ENCODE peak calls at places on chromosome 5, in five cellular contexts. One of them, this sample, is unnamed.
A peak's percentile ranks its signal among the peaks of the same experiment; 100 is the strongest.

GRCh38 chr5:32027093-32027716 is 146.9 kb downstream of the GOLPH3 start:
- DNase-seq in RWPE2: no peak
- DNase-seq in AG10803: peak; percentile 29
- DNase-seq in left lung: no peak
- DNase-seq in lower leg skin: no peak
- DNase-seq in this sample: no peak

GRCh38 chr5:1763548-1763911 is 36.1 kb downstream of the MRPL36 start:
- DNase-seq in left lung: peak; percentile 35
- DNase-seq in RWPE2: peak; percentile 63
- DNase-seq in lower leg skin: peak; percentile 35
- DNase-seq in AG10803: peak; percentile 78
- DNase-seq in this sample: no peak

GRCh38 chr5:139381837-139382361 is 1.2 kb downstream of the SLC23A1 start:
- DNase-seq in lower leg skin: no peak
- DNase-seq in RWPE2: peak; percentile 63
- DNase-seq in AG10803: no peak
- DNase-seq in left lung: no peak
- DNase-seq in this sample: no peak

GRCh38 chr5:343461-344401 is 22.2 kb downstream of the AHRR start:
- DNase-seq in lower leg skin: no peak
- DNase-seq in left lung: no peak
- DNase-seq in RWPE2: no peak
- DNase-seq in AG10803: peak; percentile 80
- DNase-seq in this sample: no peak

GRCh38 chr5:116865651-116866050 is 291.0 kb upstream of the SEMA6A start:
- DNase-seq in AG10803: no peak
- DNase-seq in left lung: no peak
- DNase-seq in lower leg skin: no peak
- DNase-seq in RWPE2: no peak
- DNase-seq in this sample: no peak

GRCh38 chr5:33313150-33313549 is 127.6 kb upstream of the TARS1 start:
- DNase-seq in RWPE2: peak; percentile 90
- DNase-seq in lower leg skin: peak; percentile 39
- DNase-seq in left lung: no peak
- DNase-seq in AG10803: peak; percentile 81
- DNase-seq in this sample: no peak

GRCh38 chr5:173333900-173334685 is 5.9 kb upstream of the STC2 start:
- DNase-seq in RWPE2: no peak
- DNase-seq in lower leg skin: no peak
- DNase-seq in left lung: no peak
- DNase-seq in AG10803: peak; percentile 85
- DNase-seq in this sample: no peak

GRCh38 chr5:6480133-6481051 is 31.7 kb downstream of the UBE2QL1 start:
- DNase-seq in lower leg skin: no peak
- DNase-seq in RWPE2: no peak
- DNase-seq in left lung: no peak
- DNase-seq in AG10803: no peak
- DNase-seq in this sample: no peak

GRCh38 chr5:172648008-172648359 is 6.9 kb downstream of the NEURL1B start:
- DNase-seq in AG10803: no peak
- DNase-seq in RWPE2: peak; percentile 90
- DNase-seq in left lung: peak; percentile 46
- DNase-seq in lower leg skin: no peak
- DNase-seq in this sample: no peak

GRCh38 chr5:124570285-124571035 is 176.0 kb downstream of the ZNF608 start:
- DNase-seq in left lung: no peak
- DNase-seq in lower leg skin: no peak
- DNase-seq in AG10803: no peak
- DNase-seq in RWPE2: no peak
- DNase-seq in this sample: no peak

GRCh38 chr5:133147411-133147810 is 95.6 kb downstream of the HSPA4 start:
- DNase-seq in lower leg skin: no peak
- DNase-seq in RWPE2: no peak
- DNase-seq in left lung: no peak
- DNase-seq in AG10803: peak; percentile 3
- DNase-seq in this sample: no peak

GRCh38 chr5:172602712-172603289 is 38.3 kb upstream of the NEURL1B start:
- DNase-seq in lower leg skin: no peak
- DNase-seq in RWPE2: no peak
- DNase-seq in left lung: no peak
- DNase-seq in AG10803: no peak
- DNase-seq in this sample: no peak

GRCh38 chr5:36703245-36703860 is 96.9 kb downstream of the SLC1A3 start:
- DNase-seq in AG10803: peak; percentile 76
- DNase-seq in RWPE2: no peak
- DNase-seq in left lung: peak; percentile 55
- DNase-seq in lower leg skin: peak; percentile 26
- DNase-seq in this sample: no peak

GRCh38 chr5:62722360-62722759 is 143.7 kb downstream of the LRRC70 start:
- DNase-seq in left lung: no peak
- DNase-seq in RWPE2: no peak
- DNase-seq in AG10803: no peak
- DNase-seq in lower leg skin: no peak
- DNase-seq in this sample: no peak
- TF ChIP-seq CTCF in left lung: no peak
- TF ChIP-seq CTCF in RWPE2: no peak
- TF ChIP-seq CTCF in AG10803: no peak
- TF ChIP-seq CTCF in lower leg skin: no peak
- TF ChIP-seq CTCF in this sample: no peak

GRCh38 chr5:114988096-114988495 is 181.6 kb downstream of the TRIM36 start:
- DNase-seq in left lung: no peak
- DNase-seq in RWPE2: no peak
- DNase-seq in AG10803: no peak
- DNase-seq in lower leg skin: no peak
- DNase-seq in this sample: no peak
- TF ChIP-seq CTCF in left lung: no peak
- TF ChIP-seq CTCF in RWPE2: no peak
- TF ChIP-seq CTCF in AG10803: no peak
- TF ChIP-seq CTCF in lower leg skin: no peak
- TF ChIP-seq CTCF in this sample: no peak

DNA sequence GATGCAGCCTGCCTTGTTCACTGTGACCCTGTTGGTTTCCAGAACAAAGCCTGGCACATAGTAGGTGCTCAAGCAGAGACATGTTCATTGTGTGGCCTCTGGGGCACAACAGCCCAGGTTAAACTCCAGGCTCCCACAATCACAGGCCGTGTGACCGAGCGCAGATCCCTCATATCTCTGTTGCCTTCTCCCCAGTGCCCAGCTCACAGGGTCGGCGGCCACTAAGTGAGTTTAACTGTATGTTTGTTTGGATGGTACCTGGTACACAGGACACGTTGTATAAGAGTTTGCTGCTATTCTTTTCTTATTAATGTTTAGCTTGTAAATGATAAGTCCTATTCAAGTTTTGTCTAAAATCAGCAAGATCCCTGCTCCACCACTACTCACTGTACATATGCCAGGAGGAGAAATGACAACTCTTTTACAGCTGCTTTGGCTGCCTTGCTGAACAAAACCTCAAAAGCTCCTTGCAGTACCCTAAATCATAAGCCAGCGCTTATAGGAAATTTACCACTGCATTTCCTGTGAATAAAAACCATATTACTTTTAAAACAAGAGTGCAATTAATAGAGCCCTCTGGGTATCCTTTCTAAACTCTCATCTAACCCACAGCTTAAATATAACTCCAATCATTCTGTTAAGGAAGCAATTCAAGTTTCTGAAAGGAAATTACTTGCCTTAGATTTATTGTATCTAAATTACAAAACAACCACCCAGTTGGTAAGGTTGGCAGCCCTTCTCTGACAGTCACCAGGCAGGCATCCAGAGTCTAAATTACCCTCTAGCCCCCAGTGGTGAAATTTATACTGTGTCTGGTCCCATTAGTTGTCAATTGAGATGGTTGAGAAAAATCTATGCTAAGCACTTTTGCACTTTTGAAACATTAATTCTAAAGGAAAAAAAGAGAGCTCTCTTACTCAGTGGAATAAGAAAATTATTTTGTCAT is 379.4 kb downstream of the SEMA5A start:
- DNase-seq in RWPE2: no peak
- DNase-seq in left lung: no peak
- DNase-seq in AG10803: peak; percentile 30
- DNase-seq in lower leg skin: no peak
- DNase-seq in this sample: no peak
- TF ChIP-seq CTCF in RWPE2: no peak
- TF ChIP-seq CTCF in left lung: no peak
- TF ChIP-seq CTCF in AG10803: no peak
- TF ChIP-seq CTCF in lower leg skin: no peak
- TF ChIP-seq CTCF in this sample: no peak

GRCh38 chr5:9288234-9288633 is 257.6 kb downstream of the SEMA5A start:
- DNase-seq in left lung: no peak
- DNase-seq in lower leg skin: no peak
- DNase-seq in AG10803: no peak
- DNase-seq in RWPE2: no peak
- DNase-seq in this sample: no peak
- TF ChIP-seq CTCF in left lung: no peak
- TF ChIP-seq CTCF in lower leg skin: no peak
- TF ChIP-seq CTCF in AG10803: no peak
- TF ChIP-seq CTCF in RWPE2: no peak
- TF ChIP-seq CTCF in this sample: no peak

DNA sequence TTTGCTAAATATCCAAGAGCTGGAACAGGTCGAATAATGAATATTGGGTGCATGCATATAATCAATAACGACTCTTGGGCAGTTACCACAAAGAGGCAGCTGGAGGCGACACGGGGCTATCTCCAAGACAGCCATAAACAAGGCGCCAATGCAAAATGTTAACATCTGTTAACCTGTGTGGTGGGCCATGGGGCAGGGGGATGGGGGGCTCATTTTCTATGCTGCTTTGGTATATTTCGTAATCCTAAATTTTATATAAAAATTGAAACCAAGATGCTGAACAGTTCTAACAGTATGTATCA is 1.3 kb upstream of the RNF44 start:
- DNase-seq in RWPE2: no peak
- DNase-seq in AG10803: no peak
- DNase-seq in left lung: no peak
- DNase-seq in lower leg skin: no peak
- DNase-seq in this sample: no peak
- TF ChIP-seq CTCF in RWPE2: peak; percentile 1
- TF ChIP-seq CTCF in AG10803: no peak
- TF ChIP-seq CTCF in left lung: no peak
- TF ChIP-seq CTCF in lower leg skin: no peak
- TF ChIP-seq CTCF in this sample: no peak

GRCh38 chr5:171226864-171227263 is 82.2 kb upstream of the TLX3 start:
- DNase-seq in left lung: no peak
- DNase-seq in AG10803: no peak
- DNase-seq in lower leg skin: no peak
- DNase-seq in RWPE2: no peak
- DNase-seq in this sample: no peak

GRCh38 chr5:171221931-171222330 is 87.1 kb upstream of the TLX3 start:
- DNase-seq in RWPE2: no peak
- DNase-seq in left lung: no peak
- DNase-seq in AG10803: peak; percentile 48
- DNase-seq in lower leg skin: no peak
- DNase-seq in this sample: no peak

GRCh38 chr5:171223927-171224326 is 85.1 kb upstream of the TLX3 start:
- DNase-seq in left lung: no peak
- DNase-seq in AG10803: no peak
- DNase-seq in lower leg skin: no peak
- DNase-seq in RWPE2: no peak
- DNase-seq in this sample: no peak

DNA sequence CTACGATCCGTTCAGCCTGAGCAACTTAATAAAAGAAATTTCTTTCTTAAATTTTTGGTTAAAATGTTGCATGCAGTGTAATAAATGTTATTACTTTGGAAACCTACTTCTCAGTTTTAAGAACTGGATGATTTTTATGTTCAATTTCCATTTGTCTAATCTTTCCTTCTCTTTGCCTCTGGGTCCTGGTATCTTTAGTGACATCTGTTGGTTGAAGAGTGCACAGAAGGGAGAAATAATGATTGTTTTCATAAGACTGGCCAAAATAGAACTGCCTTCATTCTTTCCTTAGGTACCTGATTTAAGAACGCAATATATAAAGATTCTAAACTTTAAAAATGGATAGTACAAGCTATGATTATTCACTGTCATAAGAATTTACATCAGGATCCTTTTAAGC is 83.0 kb upstream of the TLX3 start:
- DNase-seq in left lung: no peak
- DNase-seq in lower leg skin: no peak
- DNase-seq in RWPE2: no peak
- DNase-seq in AG10803: no peak
- DNase-seq in this sample: no peak
- TF ChIP-seq CTCF in left lung: no peak
- TF ChIP-seq CTCF in lower leg skin: no peak
- TF ChIP-seq CTCF in RWPE2: peak; percentile 56
- TF ChIP-seq CTCF in AG10803: peak; percentile 33
- TF ChIP-seq CTCF in this sample: no peak

DNA sequence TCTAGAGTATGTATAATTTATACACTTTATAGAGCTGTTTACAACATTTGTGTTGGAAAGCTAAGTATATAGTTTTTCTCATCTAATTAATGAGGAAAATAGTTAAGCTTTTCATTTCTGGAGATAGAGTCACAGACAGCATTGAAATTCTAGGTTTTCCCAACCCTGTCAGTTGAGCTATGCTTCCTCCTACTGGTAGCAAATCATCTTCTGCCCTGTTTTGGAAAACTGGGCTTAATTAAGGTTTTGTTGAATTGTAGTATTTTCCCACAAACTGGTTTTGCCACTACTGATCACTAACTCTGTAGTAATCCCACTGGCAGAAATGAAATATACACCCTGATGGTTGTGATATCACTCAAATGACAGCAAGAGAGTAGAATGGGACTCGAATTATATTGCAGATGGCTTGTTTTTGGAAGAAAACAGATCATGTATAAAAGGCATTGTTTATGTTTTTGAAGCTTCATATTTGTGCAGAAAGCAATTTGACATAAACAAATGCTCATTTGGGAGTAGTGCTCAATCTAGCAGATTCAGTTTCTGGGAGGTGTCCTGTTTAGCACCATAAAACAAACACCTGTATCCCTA is 46.6 kb downstream of the CD180 start:
- DNase-seq in RWPE2: no peak
- DNase-seq in AG10803: peak; percentile 43
- DNase-seq in lower leg skin: no peak
- DNase-seq in left lung: no peak
- DNase-seq in this sample: no peak
- TF ChIP-seq CTCF in RWPE2: peak; percentile 85
- TF ChIP-seq CTCF in AG10803: peak; percentile 82
- TF ChIP-seq CTCF in lower leg skin: no peak
- TF ChIP-seq CTCF in left lung: no peak
- TF ChIP-seq CTCF in this sample: peak; percentile 16

This sample was measured in esophagus squamous epithelium.